ENCODE peak calls at places on chromosome 10, in nine cellular contexts. One of them, this sample, is unnamed.

GRCh38 chr10:46550795-46551700 is 5.4 kb downstream of the GPRIN2 start:
- DNase-seq in A549: no peak
- DNase-seq in adrenal gland: no peak
- DNase-seq in vagina: peak
- DNase-seq in stomach: no peak
- DNase-seq in IMR-90: no peak
- DNase-seq in heart left ventricle: peak
- DNase-seq in H1: no peak
- DNase-seq in uterus: no peak
- DNase-seq in this sample: no peak

GRCh38 chr10:621981-622740 is 67.3 kb downstream of the DIP2C start:
- DNase-seq in A549: no peak
- DNase-seq in adrenal gland: no peak
- DNase-seq in vagina: no peak
- DNase-seq in stomach: no peak
- DNase-seq in IMR-90: peak
- DNase-seq in heart left ventricle: no peak
- DNase-seq in H1: no peak
- DNase-seq in uterus: no peak
- DNase-seq in this sample: no peak

GRCh38 chr10:61000769-61001730 is 57.1 kb upstream of the RHOBTB1 start:
- DNase-seq in A549: peak
- DNase-seq in adrenal gland: peak
- DNase-seq in vagina: no peak
- DNase-seq in stomach: peak
- DNase-seq in IMR-90: peak
- DNase-seq in heart left ventricle: no peak
- DNase-seq in H1: no peak
- DNase-seq in uterus: peak
- DNase-seq in this sample: peak

GRCh38 chr10:14573666-14574261 is 200.9 kb downstream of the FAM107B start:
- DNase-seq in A549: peak
- DNase-seq in adrenal gland: no peak
- DNase-seq in vagina: no peak
- DNase-seq in stomach: no peak
- DNase-seq in IMR-90: peak
- DNase-seq in heart left ventricle: no peak
- DNase-seq in H1: no peak
- DNase-seq in uterus: no peak
- DNase-seq in this sample: no peak

GRCh38 chr10:110803830-110804338 is 67.8 kb upstream of the PDCD4 start:
- DNase-seq in A549: peak
- DNase-seq in adrenal gland: peak
- DNase-seq in vagina: no peak
- DNase-seq in stomach: peak
- DNase-seq in IMR-90: peak
- DNase-seq in heart left ventricle: no peak
- DNase-seq in H1: peak
- DNase-seq in uterus: peak
- DNase-seq in this sample: peak

GRCh38 chr10:49679480-49679893 is at the start of gene C10orf53:
- DNase-seq in A549: no peak
- DNase-seq in adrenal gland: no peak
- DNase-seq in vagina: no peak
- DNase-seq in stomach: no peak
- DNase-seq in IMR-90: peak
- DNase-seq in heart left ventricle: no peak
- DNase-seq in H1: peak
- DNase-seq in uterus: no peak
- DNase-seq in this sample: peak

GRCh38 chr10:4034907-4035581 is 250.0 kb upstream of the KLF6 start:
- DNase-seq in A549: no peak
- DNase-seq in adrenal gland: no peak
- DNase-seq in vagina: no peak
- DNase-seq in stomach: no peak
- DNase-seq in IMR-90: peak
- DNase-seq in heart left ventricle: no peak
- DNase-seq in H1: no peak
- DNase-seq in uterus: no peak
- DNase-seq in this sample: peak

GRCh38 chr10:69334258-69335062 is 56.2 kb downstream of the HK1 start:
- DNase-seq in A549: no peak
- DNase-seq in adrenal gland: no peak
- DNase-seq in vagina: no peak
- DNase-seq in stomach: no peak
- DNase-seq in IMR-90: no peak
- DNase-seq in heart left ventricle: no peak
- DNase-seq in H1: no peak
- DNase-seq in uterus: no peak
- DNase-seq in this sample: no peak

GRCh38 chr10:111295788-111296187 is 219.0 kb downstream of the ADRA2A start:
- DNase-seq in A549: no peak
- DNase-seq in adrenal gland: no peak
- DNase-seq in vagina: no peak
- DNase-seq in stomach: no peak
- DNase-seq in IMR-90: no peak
- DNase-seq in heart left ventricle: no peak
- DNase-seq in H1: no peak
- DNase-seq in uterus: no peak
- DNase-seq in this sample: no peak

GRCh38 chr10:51358227-51358626 is 283.9 kb downstream of the PRKG1 start:
- DNase-seq in A549: no peak
- DNase-seq in adrenal gland: no peak
- DNase-seq in vagina: no peak
- DNase-seq in stomach: no peak
- DNase-seq in IMR-90: no peak
- DNase-seq in heart left ventricle: no peak
- DNase-seq in H1: no peak
- DNase-seq in uterus: no peak
- DNase-seq in this sample: no peak

GRCh38 chr10:79491171-79491835 is 21.0 kb upstream of the EIF5AL1 start:
- DNase-seq in A549: no peak
- DNase-seq in adrenal gland: no peak
- DNase-seq in vagina: no peak
- DNase-seq in stomach: no peak
- DNase-seq in IMR-90: no peak
- DNase-seq in heart left ventricle: no peak
- DNase-seq in H1: no peak
- DNase-seq in uterus: no peak
- DNase-seq in this sample: no peak

GRCh38 chr10:79487296-79488194 is 24.8 kb upstream of the EIF5AL1 start:
- DNase-seq in A549: peak
- DNase-seq in adrenal gland: peak
- DNase-seq in vagina: no peak
- DNase-seq in stomach: peak
- DNase-seq in IMR-90: peak
- DNase-seq in heart left ventricle: no peak
- DNase-seq in H1: peak
- DNase-seq in uterus: peak
- DNase-seq in this sample: peak

GRCh38 chr10:79488870-79489269 is 23.5 kb upstream of the EIF5AL1 start:
- DNase-seq in A549: no peak
- DNase-seq in adrenal gland: no peak
- DNase-seq in vagina: no peak
- DNase-seq in stomach: no peak
- DNase-seq in IMR-90: no peak
- DNase-seq in heart left ventricle: no peak
- DNase-seq in H1: no peak
- DNase-seq in uterus: no peak
- DNase-seq in this sample: no peak

GRCh38 chr10:79490400-79491081 is 21.8 kb upstream of the EIF5AL1 start:
- DNase-seq in A549: no peak
- DNase-seq in adrenal gland: peak
- DNase-seq in vagina: no peak
- DNase-seq in stomach: no peak
- DNase-seq in IMR-90: peak
- DNase-seq in heart left ventricle: peak
- DNase-seq in H1: no peak
- DNase-seq in uterus: peak
- DNase-seq in this sample: peak

GRCh38 chr10:79488303-79488702 is 24.0 kb upstream of the EIF5AL1 start:
- DNase-seq in A549: peak
- DNase-seq in adrenal gland: peak
- DNase-seq in vagina: no peak
- DNase-seq in stomach: peak
- DNase-seq in IMR-90: peak
- DNase-seq in heart left ventricle: peak
- DNase-seq in H1: no peak
- DNase-seq in uterus: peak
- DNase-seq in this sample: no peak
- TF ChIP-seq POLR2A in A549: no peak
- TF ChIP-seq POLR2A in adrenal gland: no peak
- TF ChIP-seq POLR2A in vagina: no peak
- TF ChIP-seq POLR2A in stomach: no peak
- TF ChIP-seq POLR2A in IMR-90: no peak
- TF ChIP-seq POLR2A in heart left ventricle: no peak
- TF ChIP-seq POLR2A in H1: no peak
- TF ChIP-seq POLR2A in uterus: no peak
- TF ChIP-seq POLR2A in this sample: no peak

GRCh38 chr10:100882251-100882643 is 30.5 kb upstream of the SLF2 start:
- DNase-seq in A549: no peak
- DNase-seq in adrenal gland: no peak
- DNase-seq in vagina: no peak
- DNase-seq in stomach: no peak
- DNase-seq in IMR-90: no peak
- DNase-seq in heart left ventricle: no peak
- DNase-seq in H1: no peak
- DNase-seq in uterus: no peak
- DNase-seq in this sample: no peak

GRCh38 chr10:100877451-100877850 is 35.3 kb upstream of the SLF2 start:
- DNase-seq in A549: no peak
- DNase-seq in adrenal gland: no peak
- DNase-seq in vagina: no peak
- DNase-seq in stomach: no peak
- DNase-seq in IMR-90: no peak
- DNase-seq in heart left ventricle: no peak
- DNase-seq in H1: no peak
- DNase-seq in uterus: no peak
- DNase-seq in this sample: no peak

GRCh38 chr10:100878291-100878910 is 34.4 kb upstream of the SLF2 start:
- DNase-seq in A549: peak
- DNase-seq in adrenal gland: peak
- DNase-seq in vagina: no peak
- DNase-seq in stomach: no peak
- DNase-seq in IMR-90: peak
- DNase-seq in heart left ventricle: no peak
- DNase-seq in H1: peak
- DNase-seq in uterus: peak
- DNase-seq in this sample: peak

GRCh38 chr10:100881552-100882250 is 31.1 kb upstream of the SLF2 start:
- DNase-seq in A549: no peak
- DNase-seq in adrenal gland: no peak
- DNase-seq in vagina: no peak
- DNase-seq in stomach: no peak
- DNase-seq in IMR-90: no peak
- DNase-seq in heart left ventricle: no peak
- DNase-seq in H1: no peak
- DNase-seq in uterus: no peak
- DNase-seq in this sample: no peak

GRCh38 chr10:100879741-100880360 is 32.9 kb upstream of the SLF2 start:
- DNase-seq in A549: peak
- DNase-seq in adrenal gland: no peak
- DNase-seq in vagina: no peak
- DNase-seq in stomach: no peak
- DNase-seq in IMR-90: no peak
- DNase-seq in heart left ventricle: no peak
- DNase-seq in H1: no peak
- DNase-seq in uterus: no peak
- DNase-seq in this sample: no peak
- TF ChIP-seq CTCF in A549: no peak
- TF ChIP-seq CTCF in adrenal gland: no peak
- TF ChIP-seq CTCF in vagina: no peak
- TF ChIP-seq CTCF in stomach: no peak
- TF ChIP-seq CTCF in IMR-90: peak
- TF ChIP-seq CTCF in heart left ventricle: no peak
- TF ChIP-seq CTCF in H1: peak
- TF ChIP-seq CTCF in uterus: no peak
- TF ChIP-seq CTCF in this sample: no peak

GRCh38 chr10:72265508-72265907 is 8.2 kb upstream of the DDIT4 start:
- DNase-seq in A549: no peak
- DNase-seq in adrenal gland: no peak
- DNase-seq in vagina: no peak
- DNase-seq in stomach: no peak
- DNase-seq in IMR-90: no peak
- DNase-seq in heart left ventricle: no peak
- DNase-seq in H1: no peak
- DNase-seq in uterus: no peak
- DNase-seq in this sample: no peak

GRCh38 chr10:72263613-72264241 is 10.0 kb upstream of the DDIT4 start:
- DNase-seq in A549: peak
- DNase-seq in adrenal gland: no peak
- DNase-seq in vagina: no peak
- DNase-seq in stomach: peak
- DNase-seq in IMR-90: no peak
- DNase-seq in heart left ventricle: no peak
- DNase-seq in H1: no peak
- DNase-seq in uterus: no peak
- DNase-seq in this sample: peak

GRCh38 chr10:72267819-72268404 is 5.8 kb upstream of the DDIT4 start:
- DNase-seq in A549: no peak
- DNase-seq in adrenal gland: no peak
- DNase-seq in vagina: no peak
- DNase-seq in stomach: no peak
- DNase-seq in IMR-90: no peak
- DNase-seq in heart left ventricle: no peak
- DNase-seq in H1: no peak
- DNase-seq in uterus: no peak
- DNase-seq in this sample: no peak

GRCh38 chr10:72270607-72271281 is 3.0 kb upstream of the DDIT4 start:
- DNase-seq in A549: no peak
- DNase-seq in adrenal gland: no peak
- DNase-seq in vagina: no peak
- DNase-seq in stomach: no peak
- DNase-seq in IMR-90: no peak
- DNase-seq in heart left ventricle: no peak
- DNase-seq in H1: no peak
- DNase-seq in uterus: no peak
- DNase-seq in this sample: no peak

GRCh38 chr10:72265925-72266865 is 7.5 kb upstream of the DDIT4 start:
- DNase-seq in A549: no peak
- DNase-seq in adrenal gland: no peak
- DNase-seq in vagina: no peak
- DNase-seq in stomach: no peak
- DNase-seq in IMR-90: no peak
- DNase-seq in heart left ventricle: no peak
- DNase-seq in H1: no peak
- DNase-seq in uterus: no peak
- DNase-seq in this sample: no peak
- H3K27ac ChIP-seq in A549: peak
- H3K27ac ChIP-seq in adrenal gland: no peak
- H3K27ac ChIP-seq in vagina: no peak
- H3K27ac ChIP-seq in stomach: no peak
- H3K27ac ChIP-seq in IMR-90: no peak
- H3K27ac ChIP-seq in heart left ventricle: no peak
- H3K27ac ChIP-seq in H1: no peak
- H3K27ac ChIP-seq in uterus: no peak
- H3K27ac ChIP-seq in this sample: no peak

GRCh38 chr10:99532687-99533495 is at the start of gene NKX2-3:
- DNase-seq in A549: peak
- DNase-seq in adrenal gland: no peak
- DNase-seq in vagina: no peak
- DNase-seq in stomach: peak
- DNase-seq in IMR-90: peak
- DNase-seq in heart left ventricle: peak
- DNase-seq in H1: no peak
- DNase-seq in uterus: peak
- DNase-seq in this sample: no peak
- TF ChIP-seq POLR2A in A549: no peak
- TF ChIP-seq POLR2A in adrenal gland: no peak
- TF ChIP-seq POLR2A in vagina: no peak
- TF ChIP-seq POLR2A in stomach: no peak
- TF ChIP-seq POLR2A in IMR-90: no peak
- TF ChIP-seq POLR2A in heart left ventricle: no peak
- TF ChIP-seq POLR2A in H1: no peak
- TF ChIP-seq POLR2A in uterus: no peak
- TF ChIP-seq POLR2A in this sample: no peak